ENCODE peak calls at places on chromosome 3, in five cellular contexts. K, S, F, M and O are unnamed samples. For H3K27me3, the result is how much of the 10 kb centered on the place peaks cover.

GRCh38 chr3:59273976-59274375 is 224.2 kb upstream of the CFAP20DC start:
- DNase-seq in K (no peak), S (no peak), F (no peak), M (no peak), O (no peak)

GRCh38 chr3:126621627-126622345 is 33.1 kb downstream of the TXNRD3 start:
- DNase-seq in K (no peak), S (no peak), F (no peak), M (no peak), O (no peak)

GRCh38 chr3:72660270-72661114 is 187.8 kb downstream of the SHQ1 start:
- DNase-seq in K (no peak), S (no peak), F (peak), M (no peak), O (no peak)

GRCh38 chr3:155790272-155790918 is 15.7 kb downstream of the C3orf33 start:
- DNase-seq in K (no peak), S (no peak), F (no peak), M (no peak), O (no peak)

GRCh38 chr3:45807645-45808540 is 11.6 kb upstream of the SLC6A20 start:
- DNase-seq in K (no peak), S (no peak), F (no peak), M (no peak), O (peak)

GRCh38 chr3:126118591-126118990 is 34.7 kb upstream of the SLC41A3 start:
- DNase-seq in K (no peak), S (peak), F (no peak), M (peak), O (no peak)

GRCh38 chr3:172449468-172450149 is 1.4 kb upstream of the GHSR start:
- DNase-seq in K (peak), S (peak), F (no peak), M (peak), O (no peak)

GRCh38 chr3:40920041-40920440 is 279.3 kb upstream of the CTNNB1 start:
- DNase-seq in K (no peak), S (no peak), F (no peak), M (no peak), O (no peak)

GRCh38 chr3:38634133-38634532 is 15.4 kb downstream of the SCN5A start:
- DNase-seq in K (no peak), S (no peak), F (no peak), M (no peak), O (peak)

GRCh38 chr3:156750874-156751245 is 75.3 kb upstream of the LEKR1 start:
- DNase-seq in K (no peak), S (no peak), F (no peak), M (no peak), O (no peak)

GRCh38 chr3:107077391-107077790 is 299.8 kb upstream of the CCDC54 start:
- DNase-seq in K (no peak), S (no peak), F (no peak), M (no peak), O (no peak)

GRCh38 chr3:35028157-35028556 is 611.2 kb upstream of the ARPP21 start:
- DNase-seq in K (no peak), S (no peak), F (no peak), M (no peak), O (no peak)

GRCh38 chr3:140053011-140053702 is 118.2 kb downstream of the CLSTN2 start:
- DNase-seq in K (no peak), S (no peak), F (no peak), M (no peak), O (peak)

GRCh38 chr3:151630938-151631417 is 102.7 kb upstream of the AADACL2 start:
- DNase-seq in K (peak), S (no peak), F (no peak), M (no peak), O (peak)

GRCh38 chr3:129611446-129611800 is 4.9 kb upstream of the PLXND1 start:
- DNase-seq in K (no peak), S (no peak), F (no peak), M (peak), O (no peak)

GRCh38 chr3:142213298-142213697 is 12.1 kb downstream of the GK5 start:
- DNase-seq in K (no peak), S (no peak), F (no peak), M (no peak), O (no peak)

GRCh38 chr3:171121801-171122200 is 95.3 kb upstream of the SLC2A2 start:
- DNase-seq in K (no peak), S (no peak), F (no peak), M (no peak), O (no peak)

GRCh38 chr3:11835028-11835639 is 11.6 kb downstream of the TAMM41 start:
- DNase-seq in K (peak), S (no peak), F (no peak), M (no peak), O (no peak)

GRCh38 chr3:191425322-191425734 is 35.6 kb upstream of the PYDC2 start:
- DNase-seq in K (peak), S (no peak), F (no peak), M (no peak), O (no peak)

DNA sequence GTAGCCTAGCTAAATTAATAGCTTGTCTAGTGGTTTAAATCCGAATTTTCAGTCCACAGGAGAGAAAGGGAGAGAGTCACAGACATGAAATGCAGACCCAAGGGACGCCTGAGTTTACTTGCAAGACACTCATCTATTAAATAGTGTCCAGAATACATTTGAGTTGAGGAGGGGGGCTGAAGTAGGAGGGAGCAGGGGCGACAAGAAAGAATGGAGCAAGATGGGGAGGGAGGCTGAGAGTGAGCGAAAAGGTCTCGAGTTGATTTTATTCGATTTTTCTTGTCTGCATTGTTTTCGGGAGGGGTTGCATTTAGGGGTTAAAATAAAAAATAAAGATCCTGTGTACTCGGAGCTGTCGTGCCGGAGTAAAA is 4.2 kb upstream of the MECOM start:
- DNase-seq in K (no peak), S (no peak), F (no peak), M (no peak), O (no peak)
- H3K27me3 ChIP-seq in K (under half), S (under half), F (half or more), M (half or more), O (under half)

GRCh38 chr3:65252266-65252665 is 564.5 kb upstream of the ADAMTS9 start:
- DNase-seq in K (no peak), S (no peak), F (no peak), M (no peak), O (no peak)
- H3K27me3 ChIP-seq in K (under half), S (under half), F (under half), M (under half), O (under half)

DNA sequence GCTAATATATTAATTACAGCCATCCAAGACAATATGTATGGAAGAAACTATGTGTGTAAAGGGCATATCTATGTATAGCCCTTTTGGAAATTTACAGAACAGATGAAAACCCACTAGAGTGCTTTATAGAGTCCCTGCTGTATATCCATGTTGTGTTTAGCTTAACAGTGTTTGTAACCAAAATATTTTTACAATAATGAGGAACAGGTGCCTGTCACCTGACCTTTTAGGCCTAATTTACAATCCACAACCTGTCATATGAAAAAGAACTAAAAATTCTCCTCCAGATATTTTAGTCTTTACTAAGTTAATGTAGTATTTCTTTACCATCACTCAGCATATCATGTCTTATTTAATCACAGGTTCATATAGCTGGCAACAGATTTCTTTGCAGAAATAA is 16.4 kb upstream of the SATB1 start:
- DNase-seq in K (no peak), S (no peak), F (no peak), M (no peak), O (no peak)
- H3K27me3 ChIP-seq in K (under half), S (under half), F (under half), M (half or more), O (under half)

DNA sequence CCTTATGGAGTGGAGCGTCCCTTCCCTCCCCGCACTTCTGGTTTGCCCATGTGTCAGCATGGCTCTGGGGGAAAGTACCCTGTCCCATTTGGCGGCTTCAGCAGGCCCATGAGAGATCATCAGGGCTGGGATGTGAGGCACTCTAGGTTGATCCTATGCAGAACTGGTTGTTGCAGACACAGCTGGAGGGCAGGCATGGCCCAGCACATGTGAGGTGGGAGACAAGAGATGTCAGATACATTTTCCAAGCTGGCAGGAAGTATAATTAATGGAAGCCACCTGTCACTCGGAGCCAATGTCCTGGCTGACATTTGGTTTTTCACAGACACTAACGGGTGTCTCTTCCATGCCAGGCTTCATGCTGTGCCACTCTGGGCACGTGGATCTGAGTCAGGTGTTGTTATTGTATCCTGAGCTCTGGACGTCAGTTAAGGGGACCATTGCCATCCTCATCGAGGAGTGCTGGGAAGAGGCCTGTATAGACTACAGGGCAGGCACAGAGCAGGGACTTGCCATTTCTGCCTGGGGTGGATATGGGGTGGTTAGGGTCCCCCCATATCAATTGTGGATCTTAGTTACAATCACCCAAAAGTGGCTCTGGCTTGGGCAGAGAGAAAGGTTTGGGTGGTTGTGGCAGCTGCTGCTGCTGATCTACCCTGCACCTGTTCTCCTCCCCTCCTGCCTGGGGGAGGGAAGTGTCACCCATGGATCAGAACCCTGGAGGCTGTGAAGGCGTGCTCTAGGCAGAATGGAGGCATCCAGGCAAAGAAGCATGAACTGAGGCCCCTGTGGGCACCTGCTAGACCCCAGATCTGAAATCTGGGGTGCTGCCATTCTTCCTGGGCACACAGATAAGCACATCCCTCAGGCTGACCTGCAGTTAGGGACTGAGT is 140.7 kb downstream of the FBLN2 start:
- DNase-seq in K (no peak), S (no peak), F (no peak), M (no peak), O (peak)
- H3K27me3 ChIP-seq in K (half or more), S (under half), F (half or more), M (under half), O (under half)

GRCh38 chr3:14600856-14601610 is 50.5 kb upstream of the CCDC174 start:
- DNase-seq in K (no peak), S (no peak), F (no peak), M (no peak), O (no peak)

GRCh38 chr3:14600075-14600474 is 51.5 kb upstream of the CCDC174 start:
- DNase-seq in K (no peak), S (no peak), F (no peak), M (no peak), O (no peak)

GRCh38 chr3:14601692-14602005 is 49.9 kb upstream of the CCDC174 start:
- DNase-seq in K (no peak), S (no peak), F (no peak), M (no peak), O (no peak)

GRCh38 chr3:14598143-14598569 is 53.4 kb upstream of the CCDC174 start:
- DNase-seq in K (peak), S (no peak), F (no peak), M (no peak), O (peak)

GRCh38 chr3:14599488-14599887 is 52.1 kb upstream of the CCDC174 start:
- DNase-seq in K (no peak), S (no peak), F (no peak), M (no peak), O (no peak)
- H3K27me3 ChIP-seq in K (under half), S (under half), F (under half), M (half or more), O (under half)

GRCh38 chr3:98542623-98543022 is 10.8 kb downstream of the GPR15 start:
- DNase-seq in K (no peak), S (no peak), F (no peak), M (no peak), O (no peak)
- H3K27me3 ChIP-seq in K (under half), S (under half), F (under half), M (under half), O (under half)

DNA sequence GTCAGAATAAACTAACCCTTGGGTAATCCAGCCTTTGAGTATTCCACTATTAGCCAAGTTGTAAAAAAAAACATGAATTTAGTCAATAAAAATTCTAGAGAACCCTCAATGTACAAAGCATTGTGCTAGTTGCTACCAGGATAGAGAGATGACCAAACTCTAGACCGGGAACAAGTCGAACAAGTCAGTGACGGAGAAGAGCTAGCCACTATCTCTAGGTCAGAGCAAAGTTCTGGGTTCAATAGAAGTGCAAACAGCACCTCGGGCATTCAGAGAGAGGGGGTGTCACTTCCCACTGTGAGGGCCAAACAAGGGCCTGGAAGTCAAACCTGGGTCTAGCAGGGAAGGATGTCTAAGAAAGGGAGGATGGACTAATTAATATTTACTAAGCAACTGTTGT is 2.3 kb upstream of the ADCY5 start:
- DNase-seq in K (no peak), S (no peak), F (no peak), M (no peak), O (no peak)
- H3K27me3 ChIP-seq in K (under half), S (under half), F (under half), M (half or more), O (under half)